ENCODE peak calls at places on chromosome 15, in four cellular contexts. One of them, this sample, is unnamed.

GRCh38 chr15:90561344-90562244 is 31.9 kb downstream of the CRTC3 start:
- DNase-seq in HepG2: no peak
- DNase-seq in K562: no peak
- DNase-seq in GM12878: no peak
- DNase-seq in this sample: peak

GRCh38 chr15:91216000-91216399 is 115.9 kb downstream of the SV2B start:
- DNase-seq in HepG2: no peak
- DNase-seq in K562: no peak
- DNase-seq in GM12878: no peak
- DNase-seq in this sample: no peak

GRCh38 chr15:65512189-65512588 is 5.3 kb downstream of the DPP8 start:
- DNase-seq in HepG2: no peak
- DNase-seq in K562: no peak
- DNase-seq in GM12878: no peak
- DNase-seq in this sample: no peak

GRCh38 chr15:69141286-69141701 is 19.1 kb upstream of the GLCE start:
- DNase-seq in HepG2: peak
- DNase-seq in K562: no peak
- DNase-seq in GM12878: no peak
- DNase-seq in this sample: peak

GRCh38 chr15:42065008-42065407 is 29.4 kb downstream of the PLA2G4D start:
- DNase-seq in HepG2: peak
- DNase-seq in K562: no peak
- DNase-seq in GM12878: no peak
- DNase-seq in this sample: no peak

GRCh38 chr15:49196856-49197255 is 26.8 kb downstream of the GALK2 start:
- DNase-seq in HepG2: no peak
- DNase-seq in K562: no peak
- DNase-seq in GM12878: no peak
- DNase-seq in this sample: no peak

GRCh38 chr15:60972866-60973265 is 256.2 kb downstream of the RORA start:
- DNase-seq in HepG2: no peak
- DNase-seq in K562: no peak
- DNase-seq in GM12878: no peak
- DNase-seq in this sample: peak

GRCh38 chr15:40858706-40859105 is 14.9 kb downstream of the SPINT1 start:
- DNase-seq in HepG2: no peak
- DNase-seq in K562: peak
- DNase-seq in GM12878: no peak
- DNase-seq in this sample: no peak

GRCh38 chr15:42171795-42172194 is 15.4 kb upstream of the PLA2G4F start:
- DNase-seq in HepG2: no peak
- DNase-seq in K562: no peak
- DNase-seq in GM12878: no peak
- DNase-seq in this sample: no peak

GRCh38 chr15:44144193-44144592 is 50.9 kb downstream of the FRMD5 start:
- DNase-seq in HepG2: no peak
- DNase-seq in K562: no peak
- DNase-seq in GM12878: no peak
- DNase-seq in this sample: no peak

GRCh38 chr15:70267879-70268278 is 170.2 kb upstream of the TLE3 start:
- DNase-seq in HepG2: no peak
- DNase-seq in K562: no peak
- DNase-seq in GM12878: no peak
- DNase-seq in this sample: peak

GRCh38 chr15:75070674-75071073 is 47.3 kb downstream of the PPCDC start:
- DNase-seq in HepG2: no peak
- DNase-seq in K562: no peak
- DNase-seq in GM12878: no peak
- DNase-seq in this sample: no peak

GRCh38 chr15:100861511-100861991 is 18.1 kb upstream of the ALDH1A3 start:
- DNase-seq in HepG2: no peak
- DNase-seq in K562: no peak
- DNase-seq in GM12878: no peak
- DNase-seq in this sample: no peak

GRCh38 chr15:85743392-85744045 is 51.2 kb downstream of the KLHL25 start:
- DNase-seq in HepG2: no peak
- DNase-seq in K562: no peak
- DNase-seq in GM12878: no peak
- DNase-seq in this sample: no peak

GRCh38 chr15:50009634-50010033 is 109.4 kb downstream of the ATP8B4 start:
- DNase-seq in HepG2: no peak
- DNase-seq in K562: no peak
- DNase-seq in GM12878: no peak
- DNase-seq in this sample: no peak

GRCh38 chr15:85496551-85497545 is 116.4 kb downstream of the AKAP13 start:
- DNase-seq in HepG2: peak
- DNase-seq in K562: no peak
- DNase-seq in GM12878: no peak
- DNase-seq in this sample: no peak

GRCh38 chr15:98163319-98164030 is 203.0 kb downstream of the ARRDC4 start:
- DNase-seq in HepG2: no peak
- DNase-seq in K562: no peak
- DNase-seq in GM12878: no peak
- DNase-seq in this sample: no peak

GRCh38 chr15:63597033-63597790 is at the start of gene FBXL22:
- DNase-seq in HepG2: no peak
- DNase-seq in K562: no peak
- DNase-seq in GM12878: no peak
- DNase-seq in this sample: peak

GRCh38 chr15:44096596-44096995 is 98.5 kb downstream of the FRMD5 start:
- DNase-seq in HepG2: peak
- DNase-seq in K562: no peak
- DNase-seq in GM12878: no peak
- DNase-seq in this sample: no peak

GRCh38 chr15:67358812-67359211 is 104.2 kb downstream of the IQCH start:
- DNase-seq in HepG2: peak
- DNase-seq in K562: no peak
- DNase-seq in GM12878: no peak
- DNase-seq in this sample: no peak

GRCh38 chr15:47773163-47773562 is 55.9 kb downstream of the SEMA6D start:
- DNase-seq in HepG2: no peak
- DNase-seq in K562: no peak
- DNase-seq in GM12878: no peak
- DNase-seq in this sample: peak

GRCh38 chr15:67175643-67176071 is 78.8 kb downstream of the AAGAB start:
- DNase-seq in HepG2: no peak
- DNase-seq in K562: no peak
- DNase-seq in GM12878: peak
- DNase-seq in this sample: peak

GRCh38 chr15:77783636-77784035 is 150.9 kb upstream of the LINGO1 start:
- DNase-seq in HepG2: no peak
- DNase-seq in K562: no peak
- DNase-seq in GM12878: no peak
- DNase-seq in this sample: no peak

GRCh38 chr15:66650433-66650832 is 51.6 kb upstream of the SMAD6 start:
- DNase-seq in HepG2: peak
- DNase-seq in K562: peak
- DNase-seq in GM12878: no peak
- DNase-seq in this sample: no peak

GRCh38 chr15:101808201-101808600 is 3.8 kb upstream of the OR4F15 start:
- DNase-seq in HepG2: no peak
- DNase-seq in K562: no peak
- DNase-seq in GM12878: no peak
- DNase-seq in this sample: peak

GRCh38 chr15:70420421-70421196 is 322.9 kb upstream of the TLE3 start:
- DNase-seq in HepG2: no peak
- DNase-seq in K562: no peak
- DNase-seq in GM12878: no peak
- DNase-seq in this sample: no peak

GRCh38 chr15:72189250-72189902 is 8.2 kb downstream of the GRAMD2A start:
- DNase-seq in HepG2: no peak
- DNase-seq in K562: no peak
- DNase-seq in GM12878: no peak
- DNase-seq in this sample: no peak

GRCh38 chr15:56369234-56369633 is 4.0 kb downstream of the TEX9 start:
- DNase-seq in HepG2: no peak
- DNase-seq in K562: no peak
- DNase-seq in GM12878: no peak
- DNase-seq in this sample: no peak

GRCh38 chr15:25838871-25839195 is 24.3 kb downstream of the ATP10A start:
- DNase-seq in HepG2: no peak
- DNase-seq in K562: no peak
- DNase-seq in GM12878: no peak
- DNase-seq in this sample: no peak

GRCh38 chr15:25170113-25170731 is 215.4 kb downstream of the SNRPN start:
- DNase-seq in HepG2: no peak
- DNase-seq in K562: no peak
- DNase-seq in GM12878: no peak
- DNase-seq in this sample: no peak

GRCh38 chr15:47856071-47856470 is 138.8 kb downstream of the SEMA6D start:
- DNase-seq in HepG2: no peak
- DNase-seq in K562: no peak
- DNase-seq in GM12878: no peak
- DNase-seq in this sample: no peak

GRCh38 chr15:35850284-35850683 is 304.3 kb upstream of the DPH6 start:
- DNase-seq in HepG2: no peak
- DNase-seq in K562: no peak
- DNase-seq in GM12878: no peak
- DNase-seq in this sample: no peak

GRCh38 chr15:52732551-52732950 is 53.4 kb upstream of the ATOSA start:
- DNase-seq in HepG2: no peak
- DNase-seq in K562: no peak
- DNase-seq in GM12878: no peak
- DNase-seq in this sample: no peak
- H2AFZ ChIP-seq in HepG2: no peak
- H2AFZ ChIP-seq in K562: no peak
- H2AFZ ChIP-seq in GM12878: no peak
- H2AFZ ChIP-seq in this sample: no peak

DNA sequence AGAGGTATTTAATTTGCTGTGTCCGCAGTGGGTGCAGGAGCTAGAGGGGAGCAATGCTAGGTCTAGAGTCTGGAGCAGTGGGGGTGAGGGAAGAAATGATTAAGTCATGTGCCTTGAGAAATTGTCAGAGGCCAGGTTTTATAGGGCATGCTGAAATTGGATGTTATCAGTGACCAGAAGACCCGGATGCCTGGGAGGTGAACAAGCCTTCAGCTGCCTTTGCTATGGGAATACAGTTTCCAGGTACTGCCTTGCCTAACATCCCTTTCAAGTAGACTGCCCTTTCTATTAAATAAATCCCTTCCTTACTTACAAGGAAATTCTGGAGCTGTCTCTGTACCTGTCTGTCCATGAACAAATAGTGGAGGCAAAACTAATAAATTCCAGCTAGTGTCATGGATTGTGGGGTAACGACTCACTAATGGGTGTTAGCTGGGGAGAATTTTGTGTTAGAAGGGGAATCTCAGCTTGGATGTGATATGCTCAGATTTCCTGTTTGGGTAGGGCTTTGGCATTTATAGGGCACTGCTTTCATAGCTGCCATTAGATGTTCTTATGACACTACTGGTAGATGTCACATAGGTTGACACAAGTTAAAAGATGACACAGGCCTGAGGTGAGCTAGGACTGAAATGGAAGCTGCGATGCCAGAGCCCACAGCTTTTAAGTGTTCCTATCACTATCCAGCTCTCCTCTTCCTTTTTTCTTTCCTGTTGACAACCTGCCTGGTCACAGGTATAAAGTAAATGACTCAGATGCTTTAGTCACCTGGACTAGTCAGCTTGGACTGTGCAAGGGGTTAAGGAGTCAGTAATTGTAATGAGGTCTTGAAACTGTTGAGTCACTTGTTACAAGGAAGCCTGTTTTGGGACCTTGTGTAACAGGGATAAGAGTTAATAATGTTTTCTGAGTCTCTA is 21.3 kb downstream of the CHD2 start:
- DNase-seq in HepG2: no peak
- DNase-seq in K562: no peak
- DNase-seq in GM12878: no peak
- DNase-seq in this sample: peak
- TF ChIP-seq BHLHE40 in HepG2: no peak
- TF ChIP-seq BHLHE40 in K562: no peak
- TF ChIP-seq BHLHE40 in GM12878: no peak
- TF ChIP-seq BHLHE40 in this sample: no peak

GRCh38 chr15:92839696-92840095 is 60.4 kb upstream of the CHD2 start:
- DNase-seq in HepG2: no peak
- DNase-seq in K562: no peak
- DNase-seq in GM12878: no peak
- DNase-seq in this sample: no peak
- H2AFZ ChIP-seq in HepG2: no peak
- H2AFZ ChIP-seq in K562: peak
- H2AFZ ChIP-seq in GM12878: peak
- H2AFZ ChIP-seq in this sample: peak

DNA sequence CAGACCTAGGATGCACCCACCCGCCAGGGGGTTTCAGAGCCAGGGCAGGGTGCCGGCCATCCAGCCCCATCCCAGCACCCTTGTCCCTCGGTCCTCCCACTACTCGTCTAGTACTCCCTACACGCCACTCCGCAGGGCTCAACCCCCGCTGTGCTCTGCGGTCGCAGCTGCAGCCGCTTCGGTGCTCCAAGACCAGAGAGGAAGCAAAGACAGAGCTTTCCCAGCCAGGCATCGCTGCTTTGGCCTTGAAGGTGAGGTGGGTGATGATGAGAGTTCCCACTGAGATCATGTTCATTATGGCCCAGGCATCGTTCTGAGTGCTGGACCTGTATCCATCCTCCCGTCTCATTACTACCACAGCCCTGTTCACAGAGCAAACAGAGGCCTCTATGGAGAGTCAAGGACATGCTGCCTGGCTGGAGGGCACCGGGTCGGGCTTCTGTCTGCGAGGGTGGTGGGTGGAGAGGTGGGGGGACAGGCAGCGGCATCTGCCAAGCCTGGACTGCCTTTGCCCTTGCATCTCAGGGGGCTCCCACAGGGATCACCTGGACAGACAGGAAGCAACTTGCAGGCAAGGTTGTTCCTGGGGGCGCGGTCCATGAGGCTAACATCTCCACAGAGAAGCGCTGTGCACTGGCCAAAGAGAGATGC is 66.9 kb downstream of the KLF13 start:
- DNase-seq in HepG2: no peak
- DNase-seq in K562: no peak
- DNase-seq in GM12878: no peak
- DNase-seq in this sample: no peak
- TF ChIP-seq BHLHE40 in HepG2: no peak
- TF ChIP-seq BHLHE40 in K562: no peak
- TF ChIP-seq BHLHE40 in GM12878: no peak
- TF ChIP-seq BHLHE40 in this sample: no peak

DNA sequence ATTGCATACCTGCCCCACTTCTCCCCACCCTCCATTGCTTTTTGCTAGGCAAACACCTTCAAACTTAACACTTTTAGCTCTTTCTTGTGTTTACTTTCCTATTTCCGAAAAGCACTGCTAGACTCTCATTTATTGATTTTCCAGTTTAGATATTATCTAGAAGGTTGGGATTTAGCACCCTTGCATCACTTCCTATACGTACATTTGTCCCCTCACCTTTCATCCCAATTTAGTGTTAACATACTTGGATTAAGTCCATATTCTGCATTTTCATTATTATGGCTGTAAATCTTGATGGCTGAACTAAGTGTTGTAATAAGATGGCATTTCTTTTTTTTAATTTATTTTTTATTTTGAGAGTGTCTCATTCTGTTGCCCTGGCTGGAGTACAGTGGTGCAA is 39.5 kb downstream of the GOLGA6L10 start:
- DNase-seq in HepG2: no peak
- DNase-seq in K562: no peak
- DNase-seq in GM12878: no peak
- DNase-seq in this sample: no peak
- H2AFZ ChIP-seq in HepG2: no peak
- H2AFZ ChIP-seq in K562: no peak
- H2AFZ ChIP-seq in GM12878: no peak
- H2AFZ ChIP-seq in this sample: no peak

This sample was measured in IMR-90.